ENCODE peak calls at places on chromosomes 7 and 10, in four cellular contexts. U, E, V and T are unnamed samples. For H3K27me3, the result is how much of the 10 kb centered on the place peaks cover.

GRCh38 chr7:3630081-3630480 is 329.0 kb downstream of the SDK1 start:
- DNase-seq in U (no peak), V (no peak), E (no peak), T (no peak)

GRCh38 chr7:44187636-44188416 is 1.4 kb downstream of the GCK start:
- DNase-seq in E (no peak), U (no peak), V (no peak), T (no peak)

GRCh38 chr10:110491346-110491745 is 6.4 kb upstream of the DUSP5 start:
- DNase-seq in V (no peak), U (no peak), E (no peak), T (no peak)

GRCh38 chr10:61318429-61318828 is 134.8 kb downstream of the TMEM26 start:
- DNase-seq in U (no peak), V (no peak), E (no peak), T (no peak)

GRCh38 chr7:44461387-44461786 is 29.1 kb downstream of the NUDCD3 start:
- DNase-seq in U (no peak), V (peak), E (no peak), T (no peak)

GRCh38 chr10:5317547-5318107 is 47.1 kb upstream of the UCN3 start:
- DNase-seq in V (peak), U (no peak), E (no peak), T (no peak)

GRCh38 chr10:36172054-36172531 is 530.0 kb upstream of the FZD8 start:
- DNase-seq in E (no peak), V (peak), U (no peak), T (no peak)

GRCh38 chr7:5704534-5704922 is 76.9 kb downstream of the RNF216 start:
- DNase-seq in V (peak), E (peak), U (peak), T (peak)

GRCh38 chr7:158266817-158267736 is 320.5 kb downstream of the PTPRN2 start:
- DNase-seq in E (no peak), U (peak), V (no peak), T (peak)

GRCh38 chr10:1406976-1407945 is 330.1 kb downstream of the ADARB2 start:
- DNase-seq in E (no peak), U (no peak), V (no peak), T (peak)

GRCh38 chr10:123147635-123148413 is at the start of gene HMX2:
- DNase-seq in U (no peak), V (no peak), E (peak), T (peak)

GRCh38 chr7:7109934-7110333 is 72.4 kb upstream of the C1GALT1 start:
- DNase-seq in U (no peak), E (no peak), V (no peak), T (no peak)

GRCh38 chr7:139598642-139599041 is 75.2 kb downstream of the CLEC2L start:
- DNase-seq in E (no peak), V (no peak), U (no peak), T (no peak)

GRCh38 chr10:3225589-3225988 is 53.0 kb upstream of the PITRM1 start:
- DNase-seq in U (no peak), V (peak), E (no peak), T (no peak)

GRCh38 chr10:121771957-121772356 is 155.9 kb downstream of the ATE1 start:
- DNase-seq in U (no peak), E (no peak), V (no peak), T (no peak)

GRCh38 chr10:106189254-106189653 is 975.3 kb downstream of the SORCS1 start:
- DNase-seq in V (no peak), E (peak), U (no peak), T (no peak)

GRCh38 chr7:138575897-138576428 is 115.9 kb downstream of the TRIM24 start:
- DNase-seq in E (no peak), V (no peak), U (no peak), T (no peak)

GRCh38 chr10:102523250-102524029 is 19.7 kb downstream of the SUFU start:
- DNase-seq in V (peak), U (no peak), E (no peak), T (peak)

GRCh38 chr10:122460891-122461293 is 461 bp upstream of the HTRA1 start:
- DNase-seq in V (no peak), U (no peak), E (no peak), T (no peak)

GRCh38 chr7:133688483-133689239 is 435.8 kb downstream of the EXOC4 start:
- DNase-seq in V (peak), E (no peak), U (no peak), T (no peak)

DNA sequence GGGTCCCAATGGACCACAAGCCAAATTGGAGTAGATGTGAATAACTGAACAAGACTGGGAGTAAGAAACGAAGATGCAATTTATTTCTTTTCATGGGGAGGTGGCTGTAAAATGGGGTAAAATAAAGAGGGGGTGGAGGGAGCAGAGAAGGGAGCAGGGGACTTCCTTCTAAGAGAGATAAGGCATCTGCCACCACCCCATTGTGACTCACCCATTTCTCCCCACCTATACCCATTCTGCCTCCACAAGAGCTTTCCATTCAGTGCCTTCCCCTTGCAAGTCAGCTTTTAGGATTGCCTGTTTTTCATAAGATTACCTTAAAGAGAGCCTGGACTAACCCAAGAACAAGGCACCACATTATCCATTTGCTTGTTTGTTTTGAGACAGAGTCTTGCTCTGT is 87.1 kb upstream of the PAX2 start:
- DNase-seq in V (no peak), U (no peak), E (no peak), T (no peak)
- H3K27me3 ChIP-seq in V (half or more), U (under half), E (half or more), T (half or more)

DNA sequence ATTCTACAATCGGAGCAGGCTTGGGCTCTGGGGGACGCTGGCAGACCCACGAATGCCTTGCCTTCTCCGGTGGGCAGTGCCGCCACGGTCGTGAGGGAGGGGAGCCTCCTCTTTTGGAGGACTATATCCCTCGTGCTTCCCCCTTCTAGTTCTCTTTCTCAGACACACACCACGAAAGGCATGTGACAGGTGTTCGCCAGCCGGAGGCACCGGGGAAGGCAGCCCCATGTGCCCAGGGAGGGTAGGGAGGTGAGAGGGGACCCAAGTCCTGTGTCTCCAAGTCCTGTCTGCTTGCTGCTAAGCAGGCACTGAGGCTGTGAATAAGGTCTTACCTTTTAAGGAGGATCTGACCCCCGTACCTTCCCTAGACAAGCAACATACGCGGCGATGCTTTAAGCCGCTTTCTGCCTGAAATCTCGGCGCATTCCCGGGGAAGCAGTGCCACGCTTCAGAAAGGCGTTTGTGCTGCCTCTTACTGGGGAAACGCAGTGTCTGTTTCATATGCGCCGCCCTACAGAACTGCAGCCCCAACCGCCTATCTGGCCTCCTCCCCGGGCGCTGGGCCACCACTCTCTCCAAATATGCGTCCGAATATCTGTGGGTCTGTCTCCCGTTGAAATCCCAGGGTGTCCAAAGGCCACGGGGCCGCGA is 809 bp downstream of the PLXNA4 start:
- DNase-seq in U (no peak), V (peak), E (peak), T (no peak)
- H3K27me3 ChIP-seq in U (under half), V (half or more), E (half or more), T (under half)

DNA sequence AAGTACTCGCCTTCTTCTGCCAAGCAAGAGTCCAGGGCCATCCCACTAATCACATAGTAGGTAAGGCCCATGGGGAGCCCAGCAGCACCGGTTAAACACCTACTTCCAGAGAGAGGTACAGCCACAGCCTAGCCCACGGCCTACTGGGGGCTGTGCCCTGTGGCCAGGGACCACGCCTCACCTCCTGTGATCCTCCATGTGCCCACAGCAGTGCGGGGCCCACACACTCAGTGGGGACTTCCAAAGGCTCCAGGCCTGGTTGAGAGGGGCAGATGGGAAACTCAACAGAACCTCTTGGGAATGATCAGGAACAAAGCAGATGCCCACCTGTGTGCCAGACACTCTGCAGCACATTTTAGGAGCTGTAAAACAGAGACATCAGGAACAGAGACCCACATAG is 19.7 kb downstream of the AFAP1L2 start:
- DNase-seq in E (no peak), U (no peak), V (no peak), T (no peak)
- H3K27me3 ChIP-seq in E (under half), U (under half), V (under half), T (under half)

GRCh38 chr10:101219946-101220451 is 9.3 kb downstream of the LBX1 start:
- DNase-seq in V (no peak), E (no peak), U (no peak), T (no peak)
- H3K27me3 ChIP-seq in V (half or more), E (half or more), U (under half), T (half or more)

DNA sequence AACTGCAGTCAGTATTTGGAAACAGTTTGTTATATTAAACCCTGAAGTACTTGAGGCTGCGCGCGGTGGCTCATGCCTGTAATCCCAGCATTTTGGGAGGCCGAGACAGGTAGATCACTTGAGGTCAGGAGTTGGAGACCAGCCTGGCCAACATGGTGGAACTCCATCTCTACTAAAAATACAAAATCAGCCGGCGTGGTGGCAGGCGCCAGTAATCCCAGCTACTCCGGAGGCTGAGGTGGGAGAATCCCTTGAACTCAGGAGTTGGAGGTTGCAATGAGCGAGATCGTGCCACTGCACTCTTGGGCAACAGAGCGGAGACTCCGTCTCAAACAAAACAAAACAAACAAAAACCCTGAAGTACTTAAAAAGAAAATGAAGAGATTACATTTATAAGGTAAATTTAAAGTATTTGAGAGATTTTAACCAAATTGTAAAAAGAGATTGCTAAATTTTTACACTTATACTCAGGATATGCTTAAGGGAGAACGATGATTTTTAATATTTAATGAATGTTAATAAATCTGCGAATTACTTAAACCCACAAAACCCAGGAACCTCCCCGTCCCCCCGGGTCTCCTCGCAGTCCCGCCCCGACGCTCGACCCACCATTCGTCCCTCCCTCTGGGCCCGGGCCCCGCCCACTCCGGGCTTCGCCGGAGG is 425 bp upstream of the MTG1 start:
- DNase-seq in V (no peak), U (no peak), E (no peak), T (no peak)
- H3K27me3 ChIP-seq in V (under half), U (under half), E (under half), T (under half)

DNA sequence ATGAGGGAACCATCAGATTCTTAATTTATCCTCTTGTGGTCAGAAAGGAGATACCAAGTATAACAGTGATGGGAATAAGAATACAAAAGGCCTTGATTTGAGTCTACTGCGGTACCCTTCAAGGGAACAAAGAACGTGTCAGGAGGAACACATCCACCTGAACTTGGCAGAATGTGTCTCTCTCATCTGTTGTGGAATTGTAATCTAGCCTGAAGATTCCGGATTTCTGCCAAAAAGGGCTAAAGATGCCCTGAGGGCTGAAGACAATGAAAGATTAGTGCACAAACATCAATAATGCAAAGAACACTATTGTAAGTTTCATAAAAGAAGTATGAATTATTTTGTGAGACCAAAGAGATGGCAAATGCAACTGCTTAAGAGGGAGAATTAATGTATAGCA is 134.8 kb downstream of the RELN start:
- DNase-seq in U (no peak), V (no peak), E (no peak), T (no peak)
- H3K27me3 ChIP-seq in U (under half), V (under half), E (under half), T (under half)

DNA sequence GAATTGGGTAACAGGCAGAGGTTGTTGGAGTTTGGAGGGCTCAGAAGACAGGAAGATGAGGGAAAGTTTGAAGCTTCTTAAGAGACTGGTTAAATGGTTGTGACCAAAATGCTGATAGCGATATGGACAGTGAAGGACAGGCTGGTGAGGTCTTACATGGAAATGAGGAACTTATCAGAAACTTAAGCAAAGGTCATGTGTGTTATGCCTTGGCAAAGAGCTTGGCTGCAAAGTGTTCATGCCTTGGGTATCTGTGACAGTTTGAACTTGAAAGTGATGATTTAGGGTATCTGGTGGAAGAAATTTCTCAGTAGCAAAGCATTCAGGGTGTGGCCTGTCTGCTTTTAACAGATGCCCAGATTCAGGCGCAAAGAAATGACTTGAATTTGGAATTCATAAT is 64.5 kb upstream of the EEPD1 start:
- DNase-seq in V (no peak), E (no peak), U (no peak), T (no peak)
- H3K27me3 ChIP-seq in V (under half), E (under half), U (under half), T (under half)

DNA sequence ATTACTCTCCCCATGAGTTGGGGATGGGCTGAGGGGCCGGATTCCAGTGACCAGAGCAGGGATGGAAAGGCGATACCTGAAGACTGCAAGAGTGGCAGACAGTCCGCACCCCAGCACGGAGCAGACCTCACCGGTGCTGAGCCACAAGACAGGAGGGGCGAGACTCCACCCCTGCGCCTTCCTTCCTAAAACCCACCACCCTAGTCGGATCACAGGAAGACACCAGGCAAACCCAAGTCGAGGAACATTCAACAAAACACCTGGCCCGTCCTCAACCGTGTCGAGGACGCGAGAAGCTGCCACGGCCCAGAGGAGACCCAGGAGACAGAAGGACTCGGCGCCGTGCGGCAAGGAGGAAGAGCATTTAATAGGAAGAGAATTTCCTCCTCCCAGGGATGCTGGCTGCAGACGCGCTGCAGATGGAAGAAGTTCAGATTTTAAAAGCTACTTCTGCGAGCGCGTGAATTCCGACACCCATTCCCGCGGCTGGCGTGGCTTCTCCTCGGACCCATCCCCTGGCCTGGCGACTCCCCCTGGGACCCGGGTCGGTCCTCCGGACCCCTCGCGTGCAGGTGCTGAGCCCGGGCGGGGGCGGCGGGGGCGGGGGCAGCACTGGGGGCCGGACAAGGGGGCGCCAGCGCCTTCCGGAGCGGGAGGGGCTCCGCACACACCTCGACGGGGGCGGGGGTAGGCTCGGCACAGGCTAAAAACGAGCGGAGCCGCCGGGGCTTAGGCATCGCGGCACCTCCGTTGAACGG is 573 bp upstream of the UTF1 start:
- DNase-seq in E (no peak), U (no peak), V (no peak), T (no peak)
- H3K27me3 ChIP-seq in E (under half), U (under half), V (half or more), T (half or more)

DNA sequence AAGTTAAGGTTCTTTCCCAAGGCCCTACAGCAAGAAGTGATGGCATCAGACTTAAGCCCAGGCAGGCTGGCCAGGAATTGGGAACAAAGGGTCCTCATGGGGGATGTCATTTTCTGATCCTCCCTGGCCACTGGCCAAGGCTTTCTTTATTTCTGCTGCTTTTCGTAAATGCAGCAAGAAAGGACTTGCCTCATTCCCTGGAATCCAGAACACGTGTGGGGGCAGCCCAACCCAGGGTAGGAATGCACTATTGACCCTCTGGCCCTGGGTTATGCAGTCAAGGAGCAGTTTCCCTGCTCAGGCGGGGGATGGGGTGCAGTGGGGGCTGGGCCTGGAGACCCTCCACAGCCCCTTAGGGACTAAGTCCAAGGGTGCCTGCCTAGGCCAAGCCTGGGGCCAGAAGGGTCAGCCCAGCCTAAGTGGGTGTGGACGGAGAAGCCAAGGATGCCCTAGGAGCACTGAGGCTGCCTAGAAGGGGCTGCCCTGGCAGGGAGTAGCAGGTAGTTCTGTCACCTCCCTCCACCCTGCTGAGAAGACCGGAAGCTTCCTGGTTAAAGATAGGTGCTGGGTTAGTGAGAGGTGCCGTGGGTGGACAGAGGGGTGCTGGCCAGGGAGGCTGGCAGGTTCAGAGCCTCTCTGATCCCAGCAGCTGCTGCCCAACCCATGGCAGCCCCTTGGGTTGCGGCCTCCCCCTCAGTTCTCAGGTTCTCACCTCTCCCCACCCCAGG is 179.2 kb downstream of the SH3PXD2A start:
- DNase-seq in V (peak), E (no peak), U (no peak), T (no peak)
- H3K27me3 ChIP-seq in V (under half), E (under half), U (under half), T (under half)